ENCODE peak calls at places on chromosomes 13 and 19, in nine cellular contexts. M is Right ventricle myocardium inferior; D is AG10803; I is activated naive CD4-positive, alpha-beta T cell; L is iPS DF 6.9; B is COR-L47; A is stimulated activated CD4-positive, alpha-beta T cell treated with anti-CD3 and anti-CD28 coated beads, Interleukin-4, amount 100 ng/mL, for 1 hour; F is NCI-H345; X is cardiac fibroblast. J is an unnamed sample.
A peak's percentile ranks its signal among the peaks of the same experiment; 100 is the strongest.

GRCh38 chr13:43328907-43329306 is 305.5 kb downstream of the DNAJC15 start:
- DNase-seq in M (no peak), A (no peak), B (no peak), F (no peak), L (no peak), I (no peak), D (no peak), X (no peak), J (no peak)

GRCh38 chr19:31307270-31307669 is 42.0 kb downstream of the TSHZ3 start:
- DNase-seq in M (peak; percentile 39), I (no peak), A (no peak), D (no peak), F (no peak), X (no peak), B (no peak), L (no peak), J (no peak)

GRCh38 chr19:4292515-4292914 is 9.7 kb downstream of the TMIGD2 start:
- DNase-seq in M (no peak), B (no peak), L (no peak), I (no peak), F (no peak), D (no peak), X (no peak), A (no peak), J (no peak)

GRCh38 chr13:70893832-70894231 is 785.6 kb upstream of the KLHL1 start:
- DNase-seq in X (no peak), I (no peak), B (no peak), L (no peak), A (no peak), M (no peak), F (no peak), D (no peak), J (no peak)

GRCh38 chr19:44848036-44848804 is 2.1 kb downstream of the NECTIN2 start:
- DNase-seq in L (no peak), X (peak; percentile 61), B (no peak), F (no peak), I (no peak), M (no peak), D (peak; percentile 51), A (no peak), J (no peak)

GRCh38 chr13:84137292-84137691 is 255.0 kb upstream of the SLITRK1 start:
- DNase-seq in F (no peak), M (no peak), L (no peak), X (no peak), I (no peak), D (peak; percentile 17), A (peak; percentile 30), B (no peak), J (no peak)

GRCh38 chr13:57604442-57604841 is 27.1 kb upstream of the PCDH17 start:
- DNase-seq in B (no peak), F (no peak), A (no peak), I (no peak), X (no peak), L (no peak), M (no peak), D (no peak), J (no peak)

GRCh38 chr13:44854264-44855060 is 134.8 kb downstream of the NUFIP1 start:
- DNase-seq in B (peak; percentile 38), D (no peak), I (no peak), X (no peak), M (peak; percentile 75), F (peak; percentile 71), A (no peak), L (no peak), J (no peak)

GRCh38 chr19:13012690-13013608 is 17.7 kb downstream of the NFIX start:
- DNase-seq in X (peak; percentile 65), I (no peak), L (no peak), F (no peak), D (peak; percentile 68), B (no peak), A (peak; percentile 38), M (peak; percentile 74), J (no peak)

GRCh38 chr19:13044160-13044853 is 49.0 kb downstream of the NFIX start:
- DNase-seq in L (no peak), X (no peak), B (peak; percentile 77), I (no peak), D (no peak), A (no peak), F (no peak), M (no peak), J (no peak)

GRCh38 chr13:43766766-43767165 is 20.0 kb downstream of the ENOX1 start:
- DNase-seq in I (no peak), A (no peak), F (peak; percentile 56), L (no peak), B (no peak), D (no peak), X (peak; percentile 52), M (no peak), J (no peak)

GRCh38 chr13:50914848-50915247 is 5.3 kb downstream of the RNASEH2B start:
- DNase-seq in D (peak; percentile 35), X (no peak), L (no peak), M (no peak), B (no peak), F (no peak), I (no peak), A (no peak), J (no peak)

GRCh38 chr13:80359459-80360297 is 18.8 kb upstream of the SPRY2 start:
- DNase-seq in I (no peak), L (no peak), F (peak; percentile 96), B (peak; percentile 74), X (peak; percentile 74), M (no peak), A (no peak), D (no peak), J (no peak)

GRCh38 chr19:55537741-55538111 is 793 bp upstream of the SBK2 start:
- DNase-seq in L (no peak), X (no peak), I (no peak), D (no peak), A (no peak), M (no peak), B (no peak), F (no peak), J (no peak)

GRCh38 chr19:47779524-47780214 is 1.2 kb downstream of the SELENOW start:
- DNase-seq in D (peak; percentile 28), B (no peak), M (no peak), I (no peak), X (peak; percentile 22), F (no peak), A (no peak), L (no peak), J (peak; percentile 31)

GRCh38 chr19:28727133-28727834 is 485.7 kb downstream of the UQCRFS1 start:
- DNase-seq in B (no peak), L (peak; percentile 29), F (peak; percentile 68), D (no peak), X (peak; percentile 27), I (no peak), A (no peak), M (no peak), J (no peak)

GRCh38 chr19:33904681-33905080 is 108.0 kb downstream of the KCTD15 start:
- DNase-seq in L (no peak), I (no peak), A (no peak), M (no peak), F (no peak), X (peak; percentile 67), B (no peak), D (no peak), J (peak; percentile 46)

J was measured in Calu3.